ENCODE peak calls at places on chromosomes 16 and 17, in nine cellular contexts. F, M, X, S, B, I, Q, K and Y are unnamed samples.

GRCh38 chr17:3960764-3961163 is 3.5 kb downstream of the ATP2A3 start:
- DNase-seq in S (no peak), I (no peak), K (no peak), M (no peak), F (peak), Q (peak), B (no peak), X (no peak), Y (no peak)

GRCh38 chr17:40542562-40543411 is 22.5 kb downstream of the CCR7 start:
- DNase-seq in X (peak), M (no peak), K (peak), B (peak), Q (peak), F (no peak), I (no peak), S (peak), Y (peak)

GRCh38 chr17:59094921-59095530 is 11.7 kb downstream of the TRIM37 start:
- DNase-seq in I (no peak), S (no peak), B (no peak), X (no peak), M (no peak), F (no peak), Q (no peak), K (no peak), Y (no peak)

GRCh38 chr16:65376601-65377000 is 254.7 kb upstream of the CDH11 start:
- DNase-seq in I (no peak), F (no peak), M (no peak), Q (no peak), S (no peak), B (no peak), K (no peak), X (no peak), Y (no peak)

GRCh38 chr17:78396436-78397335 is 18.2 kb downstream of the PGS1 start:
- DNase-seq in S (no peak), K (peak), M (no peak), Q (no peak), F (no peak), X (no peak), I (no peak), B (no peak), Y (no peak)

GRCh38 chr16:79318137-79318899 is 282.2 kb downstream of the MAF start:
- DNase-seq in K (no peak), B (no peak), X (no peak), M (no peak), S (no peak), F (no peak), Q (no peak), I (peak), Y (no peak)

GRCh38 chr17:66021757-66022156 is 170.2 kb downstream of the CEP112 start:
- DNase-seq in S (no peak), B (no peak), K (no peak), Q (no peak), X (no peak), M (no peak), I (no peak), F (no peak), Y (no peak)

GRCh38 chr17:83202002-83203000 is 122.9 kb downstream of the METRNL start:
- DNase-seq in M (no peak), S (no peak), I (no peak), Q (no peak), K (peak), B (no peak), F (no peak), X (no peak), Y (peak)

GRCh38 chr17:47717261-47717697 is 15.8 kb upstream of the TBX21 start:
- DNase-seq in I (no peak), S (no peak), M (no peak), F (no peak), Q (no peak), K (no peak), X (no peak), B (no peak), Y (no peak)

GRCh38 chr16:79278506-79278905 is 322.0 kb downstream of the MAF start:
- DNase-seq in F (no peak), X (no peak), I (no peak), K (no peak), S (no peak), Q (no peak), B (no peak), M (no peak), Y (no peak)

GRCh38 chr17:49051269-49051668 is 54.1 kb downstream of the IGF2BP1 start:
- DNase-seq in F (no peak), X (no peak), I (no peak), Q (no peak), M (no peak), B (no peak), K (no peak), S (no peak), Y (no peak)

GRCh38 chr16:81798311-81799137 is 19.4 kb downstream of the PLCG2 start:
- DNase-seq in X (no peak), B (no peak), Q (no peak), M (no peak), F (no peak), I (no peak), K (no peak), S (no peak), Y (no peak)

GRCh38 chr17:74380086-74380958 is 13.0 kb downstream of the GPR142 start:
- DNase-seq in F (no peak), K (no peak), S (peak), I (peak), M (no peak), Q (no peak), B (no peak), X (no peak), Y (peak)

GRCh38 chr17:7177954-7178477 is 1.2 kb downstream of the ASGR1 start:
- DNase-seq in F (no peak), Q (peak), B (no peak), K (no peak), I (no peak), X (no peak), M (no peak), S (peak), Y (no peak)

GRCh38 chr16:72203401-72203800 is 31.4 kb upstream of the PMFBP1 start:
- DNase-seq in K (peak), M (no peak), Q (peak), S (peak), I (no peak), B (no peak), X (no peak), F (no peak), Y (peak)

GRCh38 chr16:84354306-84354705 is 14.0 kb upstream of the ATP2C2 start:
- DNase-seq in B (no peak), K (no peak), Q (no peak), S (no peak), F (no peak), X (no peak), M (no peak), I (no peak), Y (no peak)

GRCh38 chr16:85888405-85889331 is 10.3 kb upstream of the IRF8 start:
- DNase-seq in S (peak), I (no peak), B (peak), X (no peak), F (no peak), M (no peak), Q (peak), K (no peak), Y (no peak)

GRCh38 chr17:72943826-72944689 is 148.4 kb downstream of the SLC39A11 start:
- DNase-seq in F (no peak), X (no peak), B (no peak), M (no peak), K (no peak), I (no peak), S (no peak), Q (no peak), Y (no peak)

GRCh38 chr16:46972429-46972970 is 974 bp downstream of the DNAJA2 start:
- DNase-seq in M (no peak), F (peak), Q (peak), I (no peak), S (peak), K (no peak), B (no peak), X (no peak), Y (no peak)

GRCh38 chr17:75194879-75195278 is 10.6 kb upstream of the NUP85 start:
- DNase-seq in I (no peak), K (no peak), S (peak), X (no peak), B (peak), M (no peak), F (no peak), Q (peak), Y (no peak)

GRCh38 chr16:48471435-48471834 is 86.2 kb upstream of the SIAH1 start:
- DNase-seq in F (no peak), M (no peak), K (no peak), X (no peak), S (no peak), I (no peak), B (no peak), Q (no peak), Y (no peak)

GRCh38 chr17:19239544-19239943 is 2.4 kb downstream of the EPN2 start:
- DNase-seq in S (no peak), I (no peak), Q (peak), X (no peak), K (no peak), M (peak), B (no peak), F (no peak), Y (peak)

GRCh38 chr16:1698680-1699079 is 7.3 kb upstream of the MAPK8IP3 start:
- DNase-seq in B (no peak), K (no peak), X (no peak), I (no peak), M (no peak), F (no peak), S (no peak), Q (no peak), Y (no peak)

GRCh38 chr16:3461120-3461519 is 17.6 kb downstream of the NAA60 start:
- DNase-seq in X (no peak), S (peak), K (no peak), B (no peak), Q (no peak), M (no peak), F (no peak), I (no peak), Y (no peak)

GRCh38 chr16:10608687-10609409 is 28.4 kb upstream of the EMP2 start:
- DNase-seq in F (no peak), B (no peak), X (no peak), M (no peak), Q (peak), S (no peak), K (no peak), I (no peak), Y (no peak)

GRCh38 chr17:27376637-27377547 is 79.4 kb upstream of the KSR1 start:
- DNase-seq in B (no peak), X (no peak), K (no peak), M (no peak), Q (peak), S (peak), F (no peak), I (no peak), Y (no peak)

GRCh38 chr16:4984174-4985000 is 26.3 kb downstream of the SEC14L5 start:
- DNase-seq in K (no peak), F (no peak), B (no peak), I (no peak), Q (peak), S (no peak), X (no peak), M (no peak), Y (no peak)

GRCh38 chr16:67922740-67923139 is 8.9 kb downstream of the CTRL start:
- DNase-seq in X (no peak), B (no peak), K (no peak), Q (no peak), M (no peak), F (peak), S (no peak), I (no peak), Y (no peak)

GRCh38 chr17:79107499-79108231 is 33.0 kb downstream of the ENGASE start:
- DNase-seq in M (no peak), Q (no peak), X (no peak), I (no peak), K (no peak), B (no peak), F (no peak), S (no peak), Y (no peak)

GRCh38 chr17:19304209-19304608 is 58.3 kb downstream of the B9D1 start:
- DNase-seq in Q (peak), B (no peak), S (peak), F (no peak), I (no peak), X (no peak), K (peak), M (no peak), Y (no peak)